ENCODE peak calls at places on chromosomes 16 and 17, in ten cellular contexts. T, C, S, U, B, E, Z, J, Y and X are unnamed samples.

GRCh38 chr16:88453217-88453531 is at the start of gene ZFPM1:
- DNase-seq in T (no peak), C (no peak), S (no peak), U (no peak), B (no peak), E (no peak), Z (no peak), J (no peak), Y (no peak), X (no peak)

GRCh38 chr17:82938486-82939212 is 98.8 kb upstream of the ZNF750 start:
- DNase-seq in T (no peak), C (no peak), S (peak), U (no peak), B (no peak), E (no peak), Z (peak), J (peak), Y (peak), X (no peak)

GRCh38 chr17:17156107-17156506 is 50.0 kb downstream of the PLD6 start:
- DNase-seq in T (no peak), C (peak), S (no peak), U (no peak), B (no peak), E (peak), Z (no peak), J (no peak), Y (no peak), X (no peak)

GRCh38 chr16:89035013-89035697 is 58.1 kb upstream of the CBFA2T3 start:
- DNase-seq in T (peak), C (no peak), S (no peak), U (peak), B (no peak), E (no peak), Z (no peak), J (no peak), Y (no peak), X (peak)

GRCh38 chr17:61284174-61284573 is 115.5 kb upstream of the TBX2 start:
- DNase-seq in T (no peak), C (peak), S (no peak), U (peak), B (no peak), E (peak), Z (no peak), J (no peak), Y (no peak), X (no peak)

GRCh38 chr17:59372138-59372751 is 40.8 kb downstream of the YPEL2 start:
- DNase-seq in T (peak), C (peak), S (peak), U (no peak), B (peak), E (peak), Z (no peak), J (no peak), Y (no peak), X (no peak)

GRCh38 chr17:1438593-1439083 is 17.4 kb downstream of the CRK start:
- DNase-seq in T (peak), C (peak), S (no peak), U (no peak), B (no peak), E (peak), Z (no peak), J (no peak), Y (no peak), X (no peak)

GRCh38 chr17:66343531-66344078 is 41.2 kb downstream of the PRKCA start:
- DNase-seq in T (peak), C (no peak), S (no peak), U (no peak), B (peak), E (no peak), Z (no peak), J (no peak), Y (no peak), X (no peak)

GRCh38 chr16:78142784-78143183 is 43.3 kb downstream of the WWOX start:
- DNase-seq in T (no peak), C (peak), S (no peak), U (no peak), B (no peak), E (peak), Z (no peak), J (no peak), Y (no peak), X (no peak)

GRCh38 chr17:32783602-32784001 is 93.3 kb downstream of the MYO1D start:
- DNase-seq in T (peak), C (peak), S (no peak), U (no peak), B (no peak), E (peak), Z (no peak), J (no peak), Y (no peak), X (no peak)

GRCh38 chr16:73093146-73094144 is 45.5 kb upstream of the ZFHX3 start:
- DNase-seq in T (no peak), C (peak), S (no peak), U (no peak), B (no peak), E (peak), Z (no peak), J (no peak), Y (no peak), X (no peak)

GRCh38 chr16:78437352-78437968 is 338.0 kb downstream of the WWOX start:
- DNase-seq in T (peak), C (peak), S (peak), U (peak), B (peak), E (peak), Z (no peak), J (no peak), Y (no peak), X (peak)

GRCh38 chr16:15765880-15766279 is 90.9 kb downstream of the MYH11 start:
- DNase-seq in T (peak), C (peak), S (peak), U (peak), B (peak), E (no peak), Z (no peak), J (no peak), Y (peak), X (no peak)

GRCh38 chr17:32516940-32517711 is 30.3 kb downstream of the CDK5R1 start:
- DNase-seq in T (no peak), C (no peak), S (no peak), U (no peak), B (no peak), E (no peak), Z (no peak), J (no peak), Y (no peak), X (no peak)

DNA sequence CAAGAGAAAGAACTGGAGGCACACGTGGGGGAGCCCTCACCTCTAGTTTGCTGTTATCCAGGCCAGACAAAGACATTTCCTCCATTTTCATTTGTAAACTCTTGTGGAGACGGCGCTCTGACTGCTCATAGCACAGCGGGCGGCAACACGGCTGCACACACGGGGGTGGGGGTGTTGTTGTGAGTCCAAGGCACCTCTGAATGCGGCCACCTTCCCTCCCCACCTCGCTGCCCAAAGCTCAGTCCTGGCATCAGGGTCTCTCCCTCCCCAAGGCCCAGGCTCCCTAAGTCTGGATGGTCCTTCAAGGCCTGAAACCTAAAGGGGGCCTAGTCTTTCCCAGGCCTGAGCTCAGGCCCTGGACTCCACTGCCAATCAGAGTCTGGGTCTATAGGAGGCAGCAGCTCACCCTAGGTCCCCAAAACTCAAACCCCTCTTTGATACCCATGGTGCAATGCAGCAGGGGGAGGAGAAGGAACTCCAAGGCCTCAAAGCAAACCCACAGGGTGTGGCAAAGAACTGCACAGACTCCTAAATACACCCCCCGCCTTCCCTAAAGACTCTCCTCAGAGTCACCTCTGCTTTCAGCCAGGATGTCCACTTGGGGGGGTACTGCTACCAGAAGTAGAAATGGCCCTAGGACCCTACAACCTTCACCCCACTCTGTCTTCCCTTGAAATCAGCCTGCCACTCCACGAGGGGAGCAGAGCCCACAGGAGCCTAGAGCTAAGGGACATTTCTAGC is 1.5 kb downstream of the ATXN7L3 start:
- DNase-seq in T (peak), C (peak), S (peak), U (no peak), B (peak), E (peak), Z (no peak), J (no peak), Y (peak), X (no peak)
- TF ChIP-seq CTCF in T (peak), C (peak), S (no peak), U (no peak), B (no peak), E (peak), Z (no peak), J (no peak), Y (peak), X (no peak)

GRCh38 chr16:31879937-31880321 is 6.3 kb downstream of the ZNF267 start:
- DNase-seq in T (no peak), C (no peak), S (no peak), U (no peak), B (no peak), E (no peak), Z (no peak), J (no peak), Y (no peak), X (no peak)
- TF ChIP-seq CTCF in T (no peak), C (no peak), S (no peak), U (no peak), B (no peak), E (no peak), Z (no peak), J (no peak), Y (no peak), X (no peak)

GRCh38 chr17:67613961-67614360 is 103.8 kb upstream of the NOL11 start:
- DNase-seq in T (no peak), C (no peak), S (peak), U (no peak), B (no peak), E (no peak), Z (no peak), J (no peak), Y (no peak), X (no peak)
- TF ChIP-seq CTCF in T (no peak), C (no peak), S (no peak), U (no peak), B (no peak), E (no peak), Z (no peak), J (no peak), Y (no peak), X (no peak)

GRCh38 chr16:69798466-69798865 is 36.3 kb downstream of the WWP2 start:
- DNase-seq in T (no peak), C (peak), S (no peak), U (no peak), B (no peak), E (peak), Z (peak), J (no peak), Y (no peak), X (peak)
- TF ChIP-seq CTCF in T (peak), C (peak), S (no peak), U (peak), B (no peak), E (peak), Z (peak), J (peak), Y (no peak), X (no peak)

GRCh38 chr17:40442392-40443195 is 656 bp upstream of the IGFBP4 start:
- DNase-seq in T (peak), C (no peak), S (peak), U (no peak), B (no peak), E (no peak), Z (peak), J (no peak), Y (peak), X (no peak)
- TF ChIP-seq CTCF in T (no peak), C (no peak), S (no peak), U (no peak), B (no peak), E (no peak), Z (peak), J (peak), Y (no peak), X (no peak)

GRCh38 chr17:54754560-54754959 is 146.1 kb upstream of the TOM1L1 start:
- DNase-seq in T (peak), C (no peak), S (no peak), U (no peak), B (peak), E (no peak), Z (no peak), J (no peak), Y (no peak), X (peak)
- TF ChIP-seq CTCF in T (peak), C (no peak), S (peak), U (peak), B (peak), E (no peak), Z (peak), J (no peak), Y (no peak), X (peak)

GRCh38 chr17:5281814-5282638 is at the start of gene RABEP1:
- DNase-seq in T (peak), C (peak), S (peak), U (peak), B (peak), E (peak), Z (peak), J (peak), Y (peak), X (peak)
- TF ChIP-seq CTCF in T (no peak), C (peak), S (no peak), U (no peak), B (no peak), E (no peak), Z (peak), J (peak), Y (peak), X (peak)

GRCh38 chr17:46837521-46837920 is 13.9 kb upstream of the WNT9B start:
- DNase-seq in T (no peak), C (no peak), S (no peak), U (no peak), B (no peak), E (no peak), Z (no peak), J (no peak), Y (peak), X (no peak)

GRCh38 chr17:46839211-46839610 is 12.2 kb upstream of the WNT9B start:
- DNase-seq in T (no peak), C (no peak), S (no peak), U (no peak), B (no peak), E (no peak), Z (no peak), J (no peak), Y (peak), X (no peak)

GRCh38 chr17:46836500-46836899 is 14.9 kb upstream of the WNT9B start:
- DNase-seq in T (no peak), C (no peak), S (no peak), U (no peak), B (no peak), E (no peak), Z (no peak), J (no peak), Y (no peak), X (no peak)

GRCh38 chr17:46842835-46843234 is 8.5 kb upstream of the WNT9B start:
- DNase-seq in T (no peak), C (no peak), S (no peak), U (no peak), B (no peak), E (no peak), Z (no peak), J (no peak), Y (no peak), X (no peak)

DNA sequence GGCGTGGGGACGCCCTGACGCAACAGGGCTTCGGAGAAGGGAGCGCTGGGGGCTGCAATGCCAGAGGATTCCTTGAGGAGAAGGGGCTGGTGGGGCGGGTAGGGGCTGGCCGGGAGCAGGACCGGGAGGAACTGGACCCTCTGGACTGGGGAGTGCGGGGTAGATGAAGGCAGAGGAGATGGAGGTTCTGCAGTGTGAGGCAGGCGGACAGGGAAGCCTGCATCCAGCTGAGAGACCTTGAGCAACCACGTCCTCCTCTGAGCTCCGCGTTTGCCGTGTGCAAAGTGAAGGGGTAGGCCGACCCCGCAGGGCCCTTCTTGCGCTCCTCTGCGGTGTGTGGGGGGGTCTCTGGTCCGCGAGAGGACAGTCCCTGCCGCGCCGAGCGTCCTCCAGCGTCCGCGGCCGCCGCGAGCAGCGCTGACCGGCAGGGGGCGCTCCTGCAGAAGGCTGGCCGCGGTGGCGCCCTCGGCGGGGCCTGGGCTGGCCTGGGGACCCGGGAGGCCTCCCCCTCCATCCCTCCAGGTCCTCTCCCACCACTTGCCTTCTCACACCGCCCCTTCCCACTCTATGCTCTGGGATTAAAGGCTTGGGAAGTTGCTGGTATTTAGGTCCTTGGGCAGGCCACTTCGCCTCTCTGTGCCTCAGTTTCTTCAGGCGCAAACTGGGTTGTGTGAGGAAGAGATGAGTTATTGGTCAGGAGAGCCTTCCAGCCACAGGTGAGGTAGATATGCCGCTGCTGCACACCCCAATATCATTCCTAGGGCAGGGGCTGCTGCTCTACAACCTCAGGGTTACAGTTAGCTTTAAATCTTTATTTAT is 9.6 kb upstream of the WNT9B start:
- DNase-seq in T (peak), C (peak), S (no peak), U (peak), B (no peak), E (no peak), Z (no peak), J (no peak), Y (peak), X (peak)
- TF ChIP-seq CTCF in T (peak), C (peak), S (peak), U (peak), B (no peak), E (peak), Z (peak), J (peak), Y (peak), X (peak)

DNA sequence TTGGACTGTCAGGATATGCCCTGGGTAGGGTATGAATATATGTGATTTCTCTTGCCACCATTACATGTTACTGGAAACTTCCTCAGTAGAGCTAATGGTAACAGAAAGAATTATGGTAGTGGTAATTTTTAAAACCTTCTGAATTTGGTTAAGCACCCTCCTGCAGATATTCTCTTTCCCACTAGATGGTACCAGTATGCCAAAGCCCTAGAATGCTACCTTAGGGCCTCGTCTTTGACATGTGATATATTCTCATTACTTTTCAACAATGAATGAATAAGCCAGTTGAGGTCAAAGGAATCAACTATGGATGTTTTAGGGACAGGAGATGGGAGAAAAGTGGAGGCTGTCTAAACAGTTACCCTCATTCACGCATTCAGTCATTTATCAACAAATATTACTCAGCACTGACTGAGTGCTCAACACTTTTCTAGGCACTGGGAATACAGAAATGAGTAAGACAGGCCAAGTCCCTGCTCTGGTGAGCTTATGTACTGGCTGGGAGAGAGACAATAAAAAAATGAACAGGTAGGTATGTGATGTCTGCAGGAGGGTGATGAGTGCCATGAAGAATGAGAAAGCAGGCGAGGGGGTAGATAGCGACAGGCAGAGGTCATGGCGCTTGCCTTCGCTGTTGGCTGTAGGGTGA is 14.7 kb downstream of the CDH13 start:
- DNase-seq in T (no peak), C (peak), S (no peak), U (no peak), B (no peak), E (peak), Z (no peak), J (no peak), Y (no peak), X (no peak)
- TF ChIP-seq CTCF in T (no peak), C (peak), S (peak), U (peak), B (no peak), E (peak), Z (no peak), J (no peak), Y (no peak), X (no peak)